ENCODE peak calls at places on chromosomes 6 and 20, in eight cellular contexts. C is stimulated activated CD4-positive, alpha-beta T cell treated with anti-CD3 and anti-CD28 coated beads, Interleukin-2, amount 100 ng/mL, for 48 hours; O is ascending aorta; U is HuH-7; J is MCF 10A; G is SIG-M5; M is A549; V is GM20000. Q is an unnamed sample.

GRCh38 chr6:17703256-17703694 is 3.5 kb downstream of the NUP153 start:
- DNase-seq in C (no peak), J (peak; percentile 76), U (no peak), V (no peak), G (no peak), O (no peak), M (no peak), Q (peak; percentile 42)

GRCh38 chr20:35544436-35544835 is 2.6 kb downstream of the ERGIC3 start:
- DNase-seq in G (no peak), J (no peak), M (no peak), C (no peak), U (no peak), V (no peak), O (no peak), Q (no peak)

GRCh38 chr6:105981002-105981887 is 104.9 kb upstream of the PRDM1 start:
- DNase-seq in C (no peak), U (no peak), J (no peak), V (peak; percentile 37), G (no peak), M (no peak), O (no peak), Q (no peak)

GRCh38 chr6:104306206-104306605 is 553.5 kb downstream of the HACE1 start:
- DNase-seq in O (no peak), M (no peak), J (peak; percentile 18), U (no peak), V (no peak), C (no peak), G (no peak), Q (no peak)

GRCh38 chr6:46044876-46045617 is 29.4 kb upstream of the CLIC5 start:
- DNase-seq in M (peak; percentile 18), U (no peak), V (no peak), O (peak; percentile 16), C (no peak), J (peak; percentile 90), G (no peak), Q (peak; percentile 31)

GRCh38 chr20:57335392-57335791 is 5.8 kb downstream of the SPO11 start:
- DNase-seq in J (peak; percentile 26), U (no peak), O (no peak), C (no peak), M (no peak), G (no peak), V (no peak), Q (no peak)

GRCh38 chr6:106098383-106099234 is 12.5 kb downstream of the PRDM1 start:
- DNase-seq in U (no peak), G (no peak), V (peak; percentile 52), C (peak; percentile 73), J (peak; percentile 74), O (no peak), M (no peak), Q (peak; percentile 69)

GRCh38 chr20:22333885-22334545 is 250.4 kb downstream of the FOXA2 start:
- DNase-seq in G (no peak), J (peak; percentile 66), C (peak; percentile 5), V (peak; percentile 68), O (no peak), U (peak; percentile 92), M (peak; percentile 96), Q (no peak)

GRCh38 chr20:15144911-15145310 is 807.5 kb upstream of the FLRT3 start:
- DNase-seq in G (no peak), C (no peak), J (no peak), M (no peak), V (no peak), O (no peak), U (no peak), Q (no peak)

GRCh38 chr6:31710490-31711219 is 4.0 kb downstream of the LY6G6F start:
- DNase-seq in G (no peak), U (no peak), M (no peak), V (no peak), O (no peak), C (no peak), J (no peak), Q (no peak)

GRCh38 chr20:38430679-38431325 is 4.3 kb downstream of the SNHG17 start:
- DNase-seq in V (no peak), G (no peak), M (no peak), U (no peak), C (no peak), O (no peak), J (no peak), Q (no peak)

GRCh38 chr6:158039571-158040050 is 57.9 kb downstream of the SYNJ2 start:
- DNase-seq in V (no peak), J (no peak), O (peak; percentile 51), C (no peak), G (no peak), M (no peak), U (no peak), Q (peak; percentile 83)

GRCh38 chr20:32980131-32980941 is 23.9 kb downstream of the SUN5 start:
- DNase-seq in V (no peak), O (no peak), J (no peak), M (no peak), U (no peak), G (no peak), C (no peak), Q (no peak)

GRCh38 chr20:62065669-62066338 is at the start of gene TAF4:
- DNase-seq in G (no peak), M (peak; percentile 85), U (peak; percentile 94), O (no peak), J (peak; percentile 70), C (peak; percentile 62), V (peak; percentile 100), Q (peak; percentile 78)

GRCh38 chr20:38730167-38730988 is 6.1 kb downstream of the SLC32A1 start:
- DNase-seq in U (no peak), O (no peak), V (peak; percentile 25), J (no peak), C (no peak), G (no peak), M (no peak), Q (no peak)

GRCh38 chr6:126524927-126525326 is 185.0 kb downstream of the CENPW start:
- DNase-seq in J (no peak), C (no peak), V (no peak), O (no peak), U (no peak), M (no peak), G (no peak), Q (no peak)

GRCh38 chr6:111472933-111473435 is 10.0 kb downstream of the REV3L start:
- DNase-seq in G (no peak), M (no peak), U (no peak), V (no peak), O (no peak), C (no peak), J (no peak), Q (no peak)

GRCh38 chr20:4569092-4569491 is 152.6 kb upstream of the PRND start:
- DNase-seq in C (no peak), J (no peak), G (no peak), U (no peak), M (no peak), V (no peak), O (no peak), Q (no peak)

GRCh38 chr6:13248053-13248452 is 80.3 kb downstream of the TBC1D7 start:
- DNase-seq in G (no peak), C (no peak), M (no peak), V (no peak), O (no peak), U (no peak), J (peak; percentile 14), Q (no peak)

GRCh38 chr6:170344631-170345576 is 38.3 kb downstream of the FAM120B start:
- DNase-seq in U (no peak), M (peak; percentile 53), G (no peak), O (no peak), J (peak; percentile 90), V (no peak), C (no peak), Q (peak; percentile 34)

GRCh38 chr6:116419069-116419468 is 42.1 kb upstream of the CALHM6 start:
- DNase-seq in M (no peak), G (no peak), U (no peak), V (no peak), J (peak; percentile 30), O (no peak), C (no peak), Q (no peak)

GRCh38 chr6:11659757-11660156 is 118.8 kb downstream of the ADTRP start:
- DNase-seq in G (no peak), J (no peak), C (no peak), O (no peak), V (no peak), M (no peak), U (no peak), Q (peak; percentile 32)

GRCh38 chr6:6866656-6867390 is 240.9 kb upstream of the RREB1 start:
- DNase-seq in V (no peak), O (no peak), G (no peak), J (no peak), U (no peak), M (no peak), C (no peak), Q (no peak)

GRCh38 chr20:58072695-58073671 is 155.5 kb downstream of the ANKRD60 start:
- DNase-seq in O (no peak), V (no peak), U (no peak), J (no peak), G (no peak), M (no peak), C (no peak), Q (no peak)

GRCh38 chr20:25285091-25285647 is 37.3 kb downstream of the PYGB start:
- DNase-seq in V (no peak), M (no peak), C (no peak), J (no peak), O (no peak), U (no peak), G (no peak), Q (no peak)

GRCh38 chr6:82616386-82617028 is 252.9 kb downstream of the TPBG start:
- DNase-seq in M (no peak), V (no peak), C (no peak), J (peak; percentile 6), G (no peak), U (no peak), O (no peak), Q (no peak)

GRCh38 chr20:38157635-38158495 is 7.2 kb downstream of the TGM2 start:
- DNase-seq in O (no peak), J (no peak), G (no peak), M (no peak), U (no peak), V (no peak), C (no peak), Q (no peak)

GRCh38 chr6:39203804-39204495 is 25.3 kb downstream of the KCNK5 start:
- DNase-seq in G (no peak), C (no peak), M (peak; percentile 62), O (no peak), U (no peak), V (no peak), J (peak; percentile 84), Q (peak; percentile 98)

GRCh38 chr20:57381596-57382503 is 9.3 kb upstream of the RBM38 start:
- DNase-seq in U (peak; percentile 92), J (peak; percentile 74), C (peak; percentile 88), G (no peak), M (peak; percentile 89), V (peak; percentile 87), O (no peak), Q (peak; percentile 82)

GRCh38 chr20:47360489-47361267 is 4.2 kb upstream of the ZMYND8 start:
- DNase-seq in J (peak; percentile 98), U (peak; percentile 39), G (no peak), O (peak; percentile 72), M (peak; percentile 51), V (peak; percentile 41), C (no peak), Q (peak; percentile 92)

GRCh38 chr6:135481786-135482369 is 15.7 kb downstream of the AHI1 start:
- DNase-seq in U (no peak), G (no peak), V (no peak), M (no peak), O (no peak), J (no peak), C (no peak), Q (peak; percentile 51)

GRCh38 chr6:12327391-12327790 is 37.2 kb downstream of the EDN1 start:
- DNase-seq in O (no peak), C (no peak), V (no peak), M (no peak), G (no peak), U (no peak), J (peak; percentile 43), Q (no peak)

GRCh38 chr20:64079273-64080012 is at the start of gene RGS19:
- DNase-seq in M (no peak), C (peak; percentile 62), O (no peak), V (peak; percentile 97), J (peak; percentile 47), G (peak; percentile 78), U (peak; percentile 87), Q (peak; percentile 88)

GRCh38 chr20:20365593-20365992 is 2.3 kb upstream of the INSM1 start:
- DNase-seq in M (no peak), J (no peak), O (no peak), C (no peak), V (peak; percentile 33), G (no peak), U (no peak), Q (no peak)